ENCODE peak calls at places on chromosomes 1 and 21, in five cellular contexts. W is activated CD4-positive, alpha-beta T cell treated with anti-CD3 and anti-CD28 coated beads for 48 hours; C is activated CD8-positive, alpha-beta T cell treated with anti-CD3 and anti-CD28 coated beads for 36 hours; N is HAP-1; J is stimulated activated CD8-positive, alpha-beta memory T cell treated with anti-CD3 and anti-CD28 coated beads, Interleukin-15, amount 100 ng/mL, for 24 hours. L is an unnamed sample.

GRCh38 chr1:197269053-197269452 is 1.0 kb downstream of the CRB1 start:
- DNase-seq in W (no peak), N (peak; percentile 59), C (no peak), J (no peak), L (no peak)

GRCh38 chr1:37323486-37324377 is 150.6 kb upstream of the ZC3H12A start:
- DNase-seq in C (peak; percentile 45), W (peak; percentile 54), J (no peak), N (peak; percentile 38), L (no peak)

GRCh38 chr1:40944326-40944725 is 35.2 kb upstream of the CTPS1 start:
- DNase-seq in J (no peak), C (no peak), N (no peak), W (no peak), L (no peak)

GRCh38 chr1:65141394-65141793 is 6.6 kb upstream of the AK4 start:
- DNase-seq in C (no peak), J (no peak), W (no peak), N (peak; percentile 12), L (no peak)

GRCh38 chr21:42782723-42783247 is 96.6 kb downstream of the WDR4 start:
- DNase-seq in N (no peak), W (no peak), C (no peak), J (no peak), L (no peak)

GRCh38 chr1:186708578-186709203 is 28.5 kb upstream of the PTGS2 start:
- DNase-seq in J (no peak), W (no peak), N (no peak), C (no peak), L (no peak)

GRCh38 chr1:145891143-145891542 is 5.5 kb upstream of the ANKRD35 start:
- DNase-seq in C (no peak), J (no peak), N (no peak), W (no peak), L (no peak)

GRCh38 chr1:6891781-6892579 is 106.7 kb downstream of the CAMTA1 start:
- DNase-seq in N (no peak), W (peak; percentile 73), C (peak; percentile 60), J (no peak), L (no peak)

GRCh38 chr1:117607471-117607870 is 1.6 kb downstream of the TENT5C start:
- DNase-seq in W (peak; percentile 32), N (no peak), J (peak; percentile 9), C (peak; percentile 76), L (no peak)

GRCh38 chr1:204398197-204399125 is 13.2 kb downstream of the PPP1R15B start:
- DNase-seq in C (peak; percentile 70), N (peak; percentile 83), J (no peak), W (peak; percentile 64), L (no peak)

GRCh38 chr1:37561794-37562132 is 5.0 kb downstream of the DNALI1 start:
- DNase-seq in N (peak; percentile 48), C (peak; percentile 54), W (peak; percentile 56), J (no peak), L (no peak)

GRCh38 chr1:48817505-48818114 is 40.9 kb upstream of the BEND5 start:
- DNase-seq in C (peak; percentile 67), W (peak; percentile 45), N (peak; percentile 65), J (no peak), L (peak; percentile 37)

GRCh38 chr1:165356876-165357275 is 361 bp upstream of the LMX1A start:
- DNase-seq in N (no peak), W (no peak), J (no peak), C (no peak), L (no peak)

GRCh38 chr1:33330906-33331305 is 10.0 kb upstream of the A3GALT2 start:
- DNase-seq in C (no peak), W (no peak), J (no peak), N (no peak), L (no peak)

GRCh38 chr21:38440746-38441145 is 57.5 kb downstream of the ERG start:
- DNase-seq in J (no peak), N (no peak), C (no peak), W (no peak), L (no peak)

GRCh38 chr1:199774433-199775089 is 252.9 kb upstream of the NR5A2 start:
- DNase-seq in W (no peak), C (no peak), N (no peak), J (no peak), L (no peak)

GRCh38 chr1:229563701-229564100 is 5.2 kb upstream of the ABCB10 start:
- DNase-seq in N (no peak), W (no peak), J (no peak), C (no peak), L (no peak)

GRCh38 chr1:112143871-112144441 is 154.5 kb upstream of the KCND3 start:
- DNase-seq in J (no peak), N (no peak), W (no peak), C (no peak), L (no peak)

GRCh38 chr1:2587071-2587859 is 688 bp downstream of the PRXL2B start:
- DNase-seq in W (peak; percentile 46), N (no peak), C (peak; percentile 54), J (no peak), L (no peak)

GRCh38 chr1:175320804-175321203 is 128.2 kb upstream of the KIAA0040 start:
- DNase-seq in W (no peak), C (no peak), J (no peak), N (no peak), L (no peak)

GRCh38 chr1:202248861-202249260 is 55.3 kb downstream of the LGR6 start:
- DNase-seq in N (no peak), J (no peak), W (no peak), C (no peak), L (no peak)